ENCODE peak calls at places on chromosomes 3 and 15, in six cellular contexts. X, T, P, A, L and Q are unnamed samples. For H3K4me1, the result is how much of the 10 kb centered on the place peaks cover.

GRCh38 chr3:177057768-177058167 is 139.5 kb downstream of the TBL1XR1 start:
- DNase-seq in X (no peak), P (no peak), T (no peak), A (no peak), L (no peak), Q (no peak)

GRCh38 chr3:36786921-36787890 is 22.9 kb upstream of the DCLK3 start:
- DNase-seq in T (no peak), X (no peak), A (no peak), L (no peak), P (no peak), Q (no peak)

GRCh38 chr3:44885618-44886017 is 11.2 kb downstream of the TGM4 start:
- DNase-seq in P (no peak), X (peak), L (no peak), A (peak), T (no peak), Q (no peak)

GRCh38 chr3:175179055-175179454 is 319.9 kb downstream of the NAALADL2 start:
- DNase-seq in X (no peak), L (no peak), P (no peak), A (no peak), T (no peak), Q (no peak)

GRCh38 chr3:94862703-94863102 is 799.8 kb downstream of the NSUN3 start:
- DNase-seq in T (no peak), P (no peak), X (peak), A (peak), L (no peak), Q (no peak)

GRCh38 chr3:25911525-25912295 is 121.8 kb downstream of the OXSM start:
- DNase-seq in L (no peak), T (no peak), P (no peak), A (no peak), X (no peak), Q (no peak)

GRCh38 chr3:51703026-51703775 is 3.7 kb upstream of the GRM2 start:
- DNase-seq in T (no peak), A (no peak), P (peak), L (no peak), X (no peak), Q (no peak)

GRCh38 chr3:47961036-47961435 is 55.2 kb downstream of the MAP4 start:
- DNase-seq in X (no peak), L (no peak), A (no peak), P (no peak), T (no peak), Q (no peak)

GRCh38 chr15:68618339-68619302 is 39.8 kb downstream of the CORO2B start:
- DNase-seq in P (no peak), T (no peak), X (no peak), L (no peak), A (no peak), Q (no peak)

GRCh38 chr15:43187544-43188155 is 2.4 kb downstream of the CCNDBP1 start:
- DNase-seq in X (peak), T (no peak), L (no peak), P (no peak), A (peak), Q (no peak)

GRCh38 chr3:66456711-66457173 is 44.1 kb downstream of the LRIG1 start:
- DNase-seq in A (no peak), T (peak), P (no peak), L (no peak), X (no peak), Q (no peak)

GRCh38 chr3:49276475-49277356 is at the start of gene C3orf62:
- DNase-seq in A (peak), L (peak), T (peak), X (no peak), P (peak), Q (peak)

GRCh38 chr15:44319385-44319784 is 30.9 kb downstream of the GOLM2 start:
- DNase-seq in P (no peak), A (no peak), T (no peak), X (no peak), L (no peak), Q (no peak)

GRCh38 chr15:33160054-33160453 is 34.5 kb downstream of the FMN1 start:
- DNase-seq in X (no peak), T (no peak), P (no peak), A (no peak), L (no peak), Q (no peak)

GRCh38 chr3:69695933-69696332 is 43.3 kb upstream of the MITF start:
- DNase-seq in X (no peak), A (no peak), T (no peak), P (no peak), L (no peak), Q (no peak)

GRCh38 chr3:159852821-159853505 is 135.7 kb upstream of the IL12A start:
- DNase-seq in L (no peak), P (peak), A (peak), X (no peak), T (peak), Q (no peak)

GRCh38 chr3:72888546-72889309 is 882 bp downstream of the GXYLT2 start:
- DNase-seq in X (peak), T (no peak), A (peak), P (no peak), L (peak), Q (no peak)

GRCh38 chr15:71545223-71545760 is 265.1 kb upstream of the NR2E3 start:
- DNase-seq in L (no peak), T (no peak), X (no peak), A (no peak), P (no peak), Q (no peak)

GRCh38 chr3:184338538-184338945 is 1.1 kb downstream of the FAM131A start:
- DNase-seq in P (peak), T (peak), L (peak), X (no peak), A (no peak), Q (peak)

GRCh38 chr3:122247087-122247824 is 63.8 kb downstream of the CASR start:
- DNase-seq in X (no peak), A (no peak), L (no peak), T (no peak), P (no peak), Q (no peak)

GRCh38 chr15:76342046-76342381 is 5.4 kb downstream of the ISL2 start:
- DNase-seq in L (no peak), A (no peak), P (no peak), X (no peak), T (no peak), Q (no peak)

GRCh38 chr3:45309876-45310275 is 78.5 kb upstream of the LARS2 start:
- DNase-seq in L (no peak), P (no peak), A (no peak), T (no peak), X (no peak), Q (no peak)

GRCh38 chr15:100714749-100715342 is 112.5 kb downstream of the ASB7 start:
- DNase-seq in L (no peak), T (no peak), X (no peak), P (no peak), A (no peak), Q (no peak)

GRCh38 chr15:40695469-40695910 is 516 bp downstream of the RAD51 start:
- DNase-seq in A (peak), L (no peak), T (no peak), X (peak), P (no peak), Q (no peak)

GRCh38 chr3:153910387-153910786 is 210.8 kb upstream of the ARHGEF26 start:
- DNase-seq in X (no peak), P (no peak), A (no peak), L (no peak), T (no peak), Q (no peak)

GRCh38 chr3:39144095-39144747 is 9.2 kb downstream of the CSRNP1 start:
- DNase-seq in L (no peak), X (no peak), A (no peak), T (no peak), P (peak), Q (no peak)

GRCh38 chr3:163785693-163786092 is 1292.6 kb downstream of the SI start:
- DNase-seq in L (no peak), A (no peak), X (no peak), P (no peak), T (no peak), Q (no peak)

GRCh38 chr3:81789686-81790085 is 28.2 kb upstream of the GBE1 start:
- DNase-seq in T (no peak), L (no peak), A (no peak), X (no peak), P (no peak), Q (no peak)

GRCh38 chr3:57592306-57592705 is 4.8 kb downstream of the ARF4 start:
- DNase-seq in X (no peak), P (no peak), T (no peak), A (no peak), L (no peak), Q (no peak)

GRCh38 chr3:57583544-57583943 is 13.6 kb downstream of the ARF4 start:
- DNase-seq in P (no peak), L (no peak), X (no peak), T (no peak), A (no peak), Q (no peak)

GRCh38 chr3:57582470-57583168 is 14.5 kb downstream of the ARF4 start:
- DNase-seq in P (no peak), A (no peak), X (no peak), T (no peak), L (no peak), Q (no peak)

GRCh38 chr3:57586778-57587177 is 10.4 kb downstream of the ARF4 start:
- DNase-seq in X (no peak), T (no peak), A (no peak), P (no peak), L (no peak), Q (no peak)

GRCh38 chr3:57587946-57588345 is 9.2 kb downstream of the ARF4 start:
- DNase-seq in T (no peak), P (no peak), A (no peak), L (no peak), X (no peak), Q (no peak)
- H3K4me1 ChIP-seq in T (under half), P (half or more), A (under half), L (under half), X (under half), Q (under half)

DNA sequence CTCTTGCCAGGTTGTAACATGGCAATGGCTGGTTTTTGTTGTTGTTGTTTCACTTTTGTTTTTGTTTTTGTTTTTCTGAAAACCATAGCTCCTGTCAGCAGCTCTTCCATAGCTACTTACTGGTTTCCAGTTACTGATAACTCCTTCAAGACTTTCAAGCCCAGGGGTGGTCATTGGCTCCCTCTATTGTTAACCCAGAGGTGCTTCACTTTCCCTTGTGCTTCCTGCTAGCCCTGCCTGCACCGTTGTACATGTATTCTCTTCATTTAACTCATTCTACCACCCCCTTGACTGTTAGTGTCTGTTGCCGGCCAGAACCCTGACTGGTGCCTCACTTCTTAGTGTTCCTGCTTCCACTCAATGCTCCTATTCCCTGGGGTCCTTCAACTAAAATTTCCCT is 4.2 kb upstream of the TRAT1 start:
- DNase-seq in T (no peak), P (no peak), X (peak), L (peak), A (no peak), Q (no peak)
- TF ChIP-seq CTCF in T (no peak), P (no peak), X (peak), L (no peak), A (peak), Q (no peak)

GRCh38 chr3:152458023-152458724 is 189.4 kb downstream of the MBNL1 start:
- DNase-seq in L (no peak), X (no peak), P (no peak), A (no peak), T (no peak), Q (no peak)

GRCh38 chr3:152459572-152459971 is 190.8 kb downstream of the MBNL1 start:
- DNase-seq in T (no peak), A (no peak), P (no peak), L (no peak), X (no peak), Q (no peak)

GRCh38 chr3:152452318-152452717 is 183.6 kb downstream of the MBNL1 start:
- DNase-seq in X (no peak), P (no peak), L (no peak), A (no peak), T (no peak), Q (no peak)

GRCh38 chr3:152458725-152459515 is 190.2 kb downstream of the MBNL1 start:
- DNase-seq in P (no peak), X (no peak), A (no peak), T (no peak), L (no peak), Q (no peak)

GRCh38 chr3:152455989-152456388 is 187.3 kb downstream of the MBNL1 start:
- DNase-seq in T (no peak), X (no peak), A (no peak), L (no peak), P (no peak), Q (no peak)
- TF ChIP-seq POLR2A in T (no peak), X (no peak), A (no peak), L (no peak), P (no peak), Q (no peak)

GRCh38 chr15:78208341-78208844 is 26.0 kb downstream of the ACSBG1 start:
- DNase-seq in T (no peak), L (no peak), X (no peak), A (no peak), P (no peak), Q (no peak)
- H3K4me1 ChIP-seq in T (under half), L (under half), X (under half), A (under half), P (under half), Q (under half)

GRCh38 chr3:56874269-56874668 is 72.5 kb upstream of the ARHGEF3 start:
- DNase-seq in L (no peak), X (no peak), T (no peak), P (no peak), A (no peak), Q (no peak)

GRCh38 chr3:56881035-56881575 is 79.4 kb upstream of the ARHGEF3 start:
- DNase-seq in X (peak), P (no peak), L (no peak), A (no peak), T (no peak), Q (no peak)

GRCh38 chr3:56883828-56884227 is 82.1 kb upstream of the ARHGEF3 start:
- DNase-seq in P (no peak), T (no peak), A (no peak), X (no peak), L (no peak), Q (no peak)

GRCh38 chr3:56879453-56880224 is 77.9 kb upstream of the ARHGEF3 start:
- DNase-seq in P (no peak), A (no peak), T (no peak), L (no peak), X (no peak), Q (no peak)

GRCh38 chr3:56878046-56878445 is 76.3 kb upstream of the ARHGEF3 start:
- DNase-seq in T (peak), L (no peak), X (no peak), A (no peak), P (no peak), Q (no peak)
- TF ChIP-seq CTCF in T (no peak), L (no peak), X (no peak), A (no peak), P (no peak), Q (no peak)

DNA sequence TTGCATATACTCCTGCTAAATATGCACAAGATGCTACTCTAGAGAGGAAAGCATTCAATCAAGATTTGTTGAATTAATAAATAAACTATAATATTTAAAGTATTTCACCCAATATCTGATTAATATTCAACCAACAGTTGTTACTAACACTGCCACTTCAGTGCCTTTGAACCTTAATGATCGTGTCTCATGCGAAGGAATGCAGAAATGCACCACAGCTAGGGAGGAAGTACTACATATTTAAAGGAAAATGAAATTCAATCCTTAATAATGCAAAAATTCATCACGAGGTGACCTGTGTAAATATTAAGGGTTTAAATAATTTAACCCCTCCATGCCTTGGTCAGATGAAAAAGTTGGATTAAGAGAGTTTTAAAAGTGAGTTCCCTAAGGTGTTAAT is 114.2 kb upstream of the DAZL start:
- DNase-seq in P (no peak), T (no peak), L (no peak), X (no peak), A (no peak), Q (no peak)
- TF ChIP-seq POLR2A in P (no peak), T (no peak), L (no peak), X (no peak), A (no peak), Q (no peak)